ENCODE peak calls at places on chromosomes 1 and 21, in four cellular contexts. T, G, R and O are unnamed samples.

GRCh38 chr1:29254346-29254745 is 18.0 kb downstream of the PTPRU start:
- DNase-seq in G (peak), T (no peak), R (no peak), O (no peak)

GRCh38 chr1:162214202-162214601 is 144.7 kb downstream of the NOS1AP start:
- DNase-seq in G (no peak), R (no peak), T (no peak), O (no peak)

GRCh38 chr1:238232036-238232744 is 341.5 kb upstream of the ZP4 start:
- DNase-seq in G (no peak), R (no peak), T (no peak), O (no peak)

GRCh38 chr1:165869343-165869742 is 41.9 kb downstream of the UCK2 start:
- DNase-seq in T (no peak), G (no peak), R (no peak), O (no peak)

GRCh38 chr1:1922782-1923680 is 4.0 kb upstream of the TMEM52 start:
- DNase-seq in T (peak), R (no peak), G (no peak), O (no peak)

GRCh38 chr1:4064150-4064889 is 164.2 kb upstream of the C1orf174 start:
- DNase-seq in T (no peak), R (no peak), G (no peak), O (no peak)

GRCh38 chr21:37800496-37801061 is 115.7 kb downstream of the KCNJ6 start:
- DNase-seq in G (no peak), T (no peak), R (no peak), O (no peak)

GRCh38 chr1:109815809-109816791 is 52.4 kb upstream of the EPS8L3 start:
- DNase-seq in G (no peak), R (peak), T (no peak), O (no peak)

GRCh38 chr1:98865796-98866195 is 138.9 kb downstream of the PLPPR5 start:
- DNase-seq in T (no peak), R (no peak), G (no peak), O (no peak)

GRCh38 chr1:4650981-4651380 is 3.4 kb upstream of the AJAP1 start:
- DNase-seq in G (no peak), T (no peak), R (no peak), O (no peak)

GRCh38 chr1:26289158-26290059 is 9.5 kb downstream of the SH3BGRL3 start:
- DNase-seq in T (no peak), R (no peak), G (no peak), O (no peak)

GRCh38 chr1:21896652-21897532 is 40.2 kb downstream of the HSPG2 start:
- DNase-seq in R (peak), T (no peak), G (no peak), O (no peak)

GRCh38 chr1:172823534-172823933 is 164.6 kb downstream of the FASLG start:
- DNase-seq in R (no peak), T (no peak), G (no peak), O (no peak)

GRCh38 chr1:23809751-23810171 is 9.2 kb upstream of the GALE start:
- DNase-seq in T (peak), R (peak), G (peak), O (peak)

GRCh38 chr21:36540700-36541099 is 60.8 kb upstream of the CLDN14 start:
- DNase-seq in G (no peak), T (no peak), R (no peak), O (no peak)

GRCh38 chr1:209590405-209590804 is 6.9 kb downstream of the CAMK1G start:
- DNase-seq in R (no peak), G (peak), T (no peak), O (no peak)

GRCh38 chr1:183569141-183569540 is 21.1 kb downstream of the NCF2 start:
- DNase-seq in T (no peak), R (no peak), G (peak), O (peak)

GRCh38 chr1:34929497-34929852 is at the start of gene DLGAP3:
- DNase-seq in G (no peak), R (no peak), T (peak), O (no peak)

DNA sequence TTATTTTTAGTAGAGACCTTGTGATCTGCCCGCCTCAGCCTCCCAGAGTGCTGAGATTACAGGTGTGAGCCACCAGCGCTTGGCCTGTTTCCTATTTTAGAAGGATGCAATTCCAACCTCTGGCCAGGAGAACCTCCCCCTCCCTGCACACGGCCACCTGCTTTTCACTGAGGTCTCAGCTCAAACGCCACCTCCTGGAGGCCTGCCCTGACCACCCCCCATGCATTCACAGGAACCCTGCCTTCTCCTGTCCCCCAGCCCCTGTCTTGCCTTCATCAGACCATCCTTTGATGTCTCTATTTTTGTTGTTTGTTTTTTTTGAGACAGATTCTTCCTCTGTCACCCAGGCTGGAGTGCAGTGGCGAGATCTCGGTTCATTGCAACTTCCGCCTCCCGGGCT is 2.3 kb downstream of the SRM start:
- DNase-seq in R (no peak), G (no peak), T (no peak), O (no peak)
- TF ChIP-seq CTCF in R (no peak), G (no peak), T (no peak), O (no peak)

GRCh38 chr1:27538793-27539192 is 48.8 kb upstream of the WASF2 start:
- DNase-seq in G (peak), R (no peak), T (no peak), O (peak)

GRCh38 chr1:27535386-27535785 is 45.4 kb upstream of the WASF2 start:
- DNase-seq in T (no peak), R (no peak), G (peak), O (peak)

GRCh38 chr1:27536004-27536757 is 46.2 kb upstream of the WASF2 start:
- DNase-seq in G (no peak), R (no peak), T (no peak), O (no peak)

GRCh38 chr1:27539901-27540861 is 50.2 kb upstream of the WASF2 start:
- DNase-seq in T (no peak), R (no peak), G (peak), O (peak)

DNA sequence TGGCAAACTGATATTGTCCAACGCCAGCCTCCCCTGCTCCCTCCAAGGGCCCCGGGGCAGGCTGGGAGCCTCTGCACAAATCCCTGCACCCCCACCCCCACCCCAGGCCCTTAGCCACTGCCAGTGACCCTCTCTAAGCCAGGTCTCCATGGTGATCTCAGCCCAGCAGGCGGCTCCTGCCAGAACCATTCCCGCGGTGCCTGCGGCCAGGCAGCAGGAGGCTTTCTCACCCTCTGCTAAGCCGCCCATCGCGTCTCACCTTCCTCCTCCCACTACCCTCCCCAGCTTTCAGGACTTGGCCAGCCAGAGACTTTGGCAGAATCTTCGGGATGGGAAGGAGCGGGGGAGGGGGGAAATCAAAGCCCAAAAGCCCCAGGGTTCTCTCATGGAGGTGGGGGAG is 46.8 kb upstream of the WASF2 start:
- DNase-seq in R (peak), G (peak), T (no peak), O (peak)
- TF ChIP-seq CTCF in R (no peak), G (no peak), T (no peak), O (no peak)

DNA sequence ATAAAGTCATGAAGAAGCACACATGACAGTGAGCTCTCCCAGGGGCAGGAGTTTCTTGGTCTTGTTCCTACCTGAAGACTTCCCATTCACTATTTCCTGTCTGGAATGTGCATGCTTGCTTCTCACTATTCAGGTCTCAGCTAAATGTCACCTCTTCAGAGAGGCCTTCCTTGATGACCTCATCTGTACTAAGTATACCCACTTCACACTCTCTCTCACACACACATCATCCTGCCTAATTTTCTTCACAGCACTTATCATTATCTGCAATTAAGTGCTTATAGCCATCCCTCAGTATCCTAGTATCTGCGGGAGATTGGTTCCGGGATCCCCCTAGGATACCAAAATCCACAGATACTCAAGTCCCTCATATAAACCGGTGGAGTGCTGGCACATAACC is 146.4 kb upstream of the IVNS1ABP start:
- DNase-seq in R (no peak), T (no peak), G (no peak), O (no peak)
- TF ChIP-seq CTCF in R (no peak), T (no peak), G (no peak), O (no peak)

GRCh38 chr1:36217667-36218066 is 6.6 kb upstream of the THRAP3 start:
- DNase-seq in G (peak), T (no peak), R (no peak), O (peak)
- TF ChIP-seq CTCF in G (peak), T (no peak), R (no peak), O (no peak)

GRCh38 chr1:230139306-230139705 is 72.3 kb downstream of the GALNT2 start:
- DNase-seq in R (no peak), T (no peak), G (no peak), O (no peak)
- TF ChIP-seq CTCF in R (no peak), T (no peak), G (no peak), O (no peak)

GRCh38 chr1:85501355-85501898 is 36.5 kb upstream of the DDAH1 start:
- DNase-seq in G (no peak), R (no peak), T (no peak), O (no peak)

GRCh38 chr1:85504417-85504816 is 39.5 kb upstream of the DDAH1 start:
- DNase-seq in G (no peak), T (no peak), R (no peak), O (no peak)

GRCh38 chr1:85502171-85502570 is 37.2 kb upstream of the DDAH1 start:
- DNase-seq in R (no peak), T (no peak), G (peak), O (no peak)

GRCh38 chr1:85496881-85497582 is 32.1 kb upstream of the DDAH1 start:
- DNase-seq in G (no peak), T (no peak), R (no peak), O (no peak)

DNA sequence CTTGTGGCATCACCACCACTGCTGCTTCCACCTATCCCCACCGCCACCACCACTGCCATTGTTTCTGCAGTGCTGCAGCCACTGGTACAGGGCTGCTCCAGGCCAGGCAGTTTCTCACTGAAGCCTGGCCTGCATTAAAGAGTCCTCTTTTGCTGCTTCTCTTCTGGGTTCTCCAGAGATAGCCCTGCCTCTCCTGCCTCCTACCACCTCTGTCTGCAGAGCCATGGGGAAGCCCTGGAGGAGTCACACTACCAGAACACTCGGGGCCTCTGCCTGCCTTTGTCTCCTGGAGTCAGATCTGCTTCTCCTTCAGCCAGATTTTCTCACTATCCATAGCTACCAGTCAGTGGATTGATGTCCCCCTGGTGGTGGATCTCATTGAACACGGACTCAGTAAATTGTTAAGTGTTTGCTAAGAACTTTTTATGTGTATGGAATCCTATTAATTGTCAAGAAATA is 37.7 kb upstream of the DDAH1 start:
- DNase-seq in G (peak), R (no peak), T (peak), O (peak)
- TF ChIP-seq CTCF in G (peak), R (peak), T (peak), O (peak)